ENCODE peak calls at places on chromosomes 5 and 9, in seven cellular contexts. I is DND-41, O is Peyer's patch, F is heart right ventricle, G is tibial artery, C is SK-N-SH, W is body of pancreas. V is an unnamed sample. For H3K4me1, the result is how much of the 10 kb centered on the place peaks cover.

GRCh38 chr5:44536650-44537260 is 147.5 kb upstream of the FGF10 start:
- DNase-seq in C (peak), G (peak), F (peak), W (peak), I (peak), O (no peak), V (peak)

GRCh38 chr5:101437341-101437740 is 534.3 kb upstream of the ST8SIA4 start:
- DNase-seq in W (no peak), C (no peak), G (no peak), F (no peak), I (no peak), O (no peak), V (no peak)

GRCh38 chr5:179374506-179375235 is 29.4 kb upstream of the ADAMTS2 start:
- DNase-seq in O (peak), G (no peak), W (no peak), F (no peak), I (no peak), C (peak), V (no peak)

GRCh38 chr5:41445937-41446563 is 64.4 kb downstream of the PLCXD3 start:
- DNase-seq in C (no peak), I (no peak), O (no peak), F (no peak), G (peak), W (peak), V (no peak)

GRCh38 chr9:5395428-5395827 is 42.3 kb downstream of the PLGRKT start:
- DNase-seq in G (no peak), W (no peak), I (no peak), C (no peak), F (no peak), O (no peak), V (no peak)

GRCh38 chr5:141488591-141489478 is at the start of gene PCDHGC5:
- DNase-seq in F (no peak), W (no peak), C (no peak), O (no peak), G (no peak), I (no peak), V (no peak)

GRCh38 chr5:31809037-31809910 is 170.3 kb downstream of the PDZD2 start:
- DNase-seq in G (peak), O (peak), I (peak), F (peak), C (peak), W (peak), V (peak)

GRCh38 chr9:98488578-98489312 is 220.0 kb downstream of the GABBR2 start:
- DNase-seq in G (no peak), I (no peak), O (no peak), F (no peak), C (no peak), W (no peak), V (no peak)

GRCh38 chr5:179362355-179362754 is 17.1 kb upstream of the ADAMTS2 start:
- DNase-seq in F (no peak), W (no peak), I (no peak), C (no peak), O (no peak), G (no peak), V (no peak)

GRCh38 chr5:178117911-178118310 is 4.6 kb downstream of the N4BP3 start:
- DNase-seq in G (no peak), W (no peak), O (peak), C (no peak), I (no peak), F (no peak), V (no peak)

GRCh38 chr5:108905818-108906217 is 158.1 kb downstream of the FER start:
- DNase-seq in W (no peak), O (no peak), C (no peak), I (no peak), G (no peak), F (no peak), V (no peak)

GRCh38 chr5:134525687-134526482 is 415 bp downstream of the JADE2 start:
- DNase-seq in F (peak), C (peak), O (peak), G (peak), W (peak), I (peak), V (peak)

GRCh38 chr5:80092521-80093107 is 57.5 kb downstream of the THBS4 start:
- DNase-seq in G (no peak), F (no peak), C (no peak), I (no peak), W (no peak), O (no peak), V (no peak)

GRCh38 chr5:127406326-127407121 is 110.9 kb upstream of the PRRC1 start:
- DNase-seq in G (no peak), C (no peak), O (no peak), I (no peak), W (no peak), F (no peak), V (no peak)

GRCh38 chr5:73899055-73899454 is 273.1 kb downstream of the ARHGEF28 start:
- DNase-seq in I (no peak), O (no peak), F (no peak), W (no peak), C (peak), G (no peak), V (no peak)

GRCh38 chr5:180623411-180623834 is 26.0 kb downstream of the FLT4 start:
- DNase-seq in G (no peak), O (no peak), C (no peak), I (no peak), F (no peak), W (no peak), V (peak)

GRCh38 chr9:33676746-33677505 is 118.4 kb upstream of the PRSS3 start:
- DNase-seq in F (peak), G (no peak), O (peak), I (no peak), C (peak), W (peak), V (peak)

GRCh38 chr9:126487856-126488255 is 125.9 kb upstream of the LMX1B start:
- DNase-seq in G (no peak), C (no peak), W (no peak), I (no peak), O (no peak), F (no peak), V (no peak)

GRCh38 chr9:37707748-37708147 is 45.9 kb upstream of the TRMT10B start:
- DNase-seq in G (no peak), I (no peak), O (no peak), W (no peak), C (no peak), F (no peak), V (no peak)

GRCh38 chr5:82358454-82358853 is 80.3 kb upstream of the RPS23 start:
- DNase-seq in W (no peak), C (no peak), G (no peak), F (no peak), O (no peak), I (no peak), V (no peak)

GRCh38 chr5:122501087-122501435 is 189.0 kb downstream of the SNCAIP start:
- DNase-seq in G (peak), F (no peak), W (no peak), I (no peak), C (no peak), O (no peak), V (no peak)

GRCh38 chr9:127033059-127033458 is 89.4 kb downstream of the ANGPTL2 start:
- DNase-seq in F (no peak), O (no peak), C (no peak), I (no peak), G (no peak), W (no peak), V (no peak)

GRCh38 chr5:78505860-78506259 is 142.7 kb downstream of the LHFPL2 start:
- DNase-seq in O (no peak), C (peak), F (no peak), G (no peak), I (no peak), W (no peak), V (no peak)

GRCh38 chr5:36160617-36161016 is 8.7 kb downstream of the SKP2 start:
- DNase-seq in W (no peak), I (no peak), G (no peak), O (no peak), C (no peak), F (no peak), V (no peak)

GRCh38 chr5:149228610-149229297 is 42.9 kb upstream of the AFAP1L1 start:
- DNase-seq in C (peak), O (peak), W (peak), I (no peak), G (peak), F (peak), V (peak)

DNA sequence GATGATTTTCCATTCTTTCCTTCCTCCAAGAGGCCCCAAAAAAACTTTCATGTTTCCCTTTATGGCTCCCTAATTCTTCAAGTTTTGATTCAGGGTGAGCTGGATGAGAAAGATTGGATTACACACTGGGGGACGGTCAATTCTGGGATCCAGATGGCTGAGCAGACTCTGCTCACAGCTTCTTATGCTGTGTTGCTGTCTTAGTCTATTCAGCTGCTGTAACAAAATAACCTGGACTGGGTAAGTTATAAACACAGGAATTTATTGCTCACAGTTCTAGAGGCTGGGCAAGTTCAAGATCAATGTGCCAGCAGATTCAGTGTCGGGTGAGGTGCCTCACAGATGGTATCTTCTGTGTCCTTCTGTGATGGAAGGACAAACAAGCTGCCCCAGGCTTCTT is 23.2 kb upstream of the SMAD5 start:
- DNase-seq in C (no peak), W (no peak), F (no peak), I (no peak), O (no peak), G (no peak), V (no peak)
- H3K4me1 ChIP-seq in C (under half), W (under half), F (under half), I (under half), O (under half), G (under half), V (under half)

DNA sequence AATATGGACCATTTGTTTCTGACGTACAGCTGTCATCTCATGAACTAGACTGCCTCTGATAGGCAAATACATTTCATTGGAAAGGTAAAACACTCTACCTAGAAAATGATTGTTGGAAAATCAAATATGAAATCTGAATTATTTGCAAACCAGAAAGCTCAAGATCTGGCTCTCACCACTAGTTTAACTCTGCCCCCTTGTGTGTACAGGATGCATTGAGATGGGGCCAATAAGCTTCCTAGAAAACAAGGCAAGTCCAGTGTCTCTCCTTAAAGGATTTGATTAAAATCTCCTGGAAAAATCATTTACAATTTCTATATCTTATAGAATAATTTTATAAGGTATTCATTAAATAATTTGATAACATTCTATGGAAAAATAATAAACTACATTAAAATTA is 311.9 kb upstream of the ANKH start:
- DNase-seq in G (no peak), F (no peak), C (no peak), O (no peak), W (no peak), I (no peak), V (peak)
- TF ChIP-seq CTCF in G (no peak), F (peak), C (peak), O (no peak), W (no peak), I (peak), V (peak)

GRCh38 chr5:3351581-3352442 is 243.8 kb upstream of the IRX1 start:
- DNase-seq in C (no peak), G (no peak), F (no peak), I (no peak), O (no peak), W (no peak), V (no peak)
- H3K4me3 ChIP-seq in C (no peak), G (no peak), F (no peak), I (no peak), O (no peak), W (no peak), V (no peak)

GRCh38 chr9:136857606-136858412 is 5.7 kb downstream of the MAMDC4 start:
- DNase-seq in F (no peak), W (peak), I (no peak), G (no peak), O (peak), C (no peak), V (no peak)
- H3K4me1 ChIP-seq in F (under half), W (half or more), I (under half), G (under half), O (under half), C (under half), V (under half)

DNA sequence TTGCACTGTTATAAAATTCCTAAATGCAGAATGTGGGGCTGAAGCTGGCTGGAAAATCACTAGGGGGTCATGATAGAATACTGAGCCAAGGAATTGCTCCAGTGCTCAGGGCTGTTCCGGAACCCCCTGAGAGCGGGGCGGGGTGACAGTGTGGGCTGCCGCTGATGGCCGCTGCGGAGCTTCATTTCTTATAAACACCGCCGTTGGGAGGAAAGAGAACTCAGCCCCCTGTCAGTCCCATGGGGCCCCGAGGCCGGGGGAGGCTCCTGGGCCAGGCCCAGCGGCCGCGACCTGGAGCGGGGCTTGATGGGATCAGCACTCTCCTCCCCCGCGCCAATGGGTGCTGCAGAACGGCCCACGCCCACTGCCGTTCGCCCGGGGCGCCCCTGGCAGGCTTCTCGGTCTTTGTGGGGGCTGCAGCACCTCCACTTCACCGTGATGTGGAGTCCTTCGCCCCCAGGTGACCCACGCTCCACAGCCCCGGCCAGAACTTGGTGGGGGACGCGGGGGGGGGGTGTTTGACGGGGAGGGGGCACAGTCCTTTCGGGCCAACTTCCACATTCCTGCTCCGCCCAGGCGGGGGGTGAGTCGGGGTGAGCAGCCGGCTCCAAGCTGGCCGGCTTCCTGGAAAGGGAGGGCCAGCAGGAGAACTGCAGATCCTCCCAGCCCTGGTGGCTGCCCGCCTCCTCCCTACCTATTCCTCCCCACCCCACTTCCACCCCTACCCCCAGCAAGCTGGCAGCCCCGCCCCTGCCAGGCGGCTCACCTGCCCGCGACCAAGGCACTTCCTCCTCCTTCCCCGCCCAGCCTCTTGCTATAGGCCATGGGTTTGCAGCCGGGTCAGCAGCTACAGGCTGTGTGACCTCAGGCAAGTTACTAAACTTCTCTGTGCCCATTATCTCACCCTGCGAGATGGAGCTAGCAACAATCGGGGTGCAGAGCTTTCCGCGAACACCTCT is 5.4 kb upstream of the IRF1 start:
- DNase-seq in I (peak), C (peak), F (peak), G (peak), W (peak), O (peak), V (peak)
- TF ChIP-seq CTCF in I (peak), C (peak), F (peak), G (no peak), W (no peak), O (no peak), V (peak)